ENCODE peak calls at places on chromosomes 3 and 15, in eight cellular contexts. One of them, this sample, is unnamed.

GRCh38 chr15:26838742-26839460 is 28.0 kb upstream of the GABRA5 start:
- DNase-seq in PC-3: peak
- DNase-seq in MM.1S: no peak
- DNase-seq in cardiac muscle cell: peak
- DNase-seq in neural progenitor cell: peak
- DNase-seq in endothelial cell of umbilical vein: no peak
- DNase-seq in mammary epithelial cell: no peak
- DNase-seq in fibroblast of lung: no peak
- DNase-seq in this sample: no peak

GRCh38 chr3:129732200-129732876 is 125.9 kb upstream of the PLXND1 start:
- DNase-seq in PC-3: peak
- DNase-seq in MM.1S: no peak
- DNase-seq in cardiac muscle cell: no peak
- DNase-seq in neural progenitor cell: no peak
- DNase-seq in endothelial cell of umbilical vein: no peak
- DNase-seq in mammary epithelial cell: peak
- DNase-seq in fibroblast of lung: no peak
- DNase-seq in this sample: no peak

GRCh38 chr15:89747708-89748682 is 3.1 kb downstream of the MESP1 start:
- DNase-seq in PC-3: no peak
- DNase-seq in MM.1S: no peak
- DNase-seq in cardiac muscle cell: no peak
- DNase-seq in neural progenitor cell: no peak
- DNase-seq in endothelial cell of umbilical vein: no peak
- DNase-seq in mammary epithelial cell: no peak
- DNase-seq in fibroblast of lung: no peak
- DNase-seq in this sample: no peak

GRCh38 chr15:67563961-67564570 is 21.6 kb downstream of the MAP2K5 start:
- DNase-seq in PC-3: no peak
- DNase-seq in MM.1S: no peak
- DNase-seq in cardiac muscle cell: no peak
- DNase-seq in neural progenitor cell: no peak
- DNase-seq in endothelial cell of umbilical vein: no peak
- DNase-seq in mammary epithelial cell: no peak
- DNase-seq in fibroblast of lung: no peak
- DNase-seq in this sample: no peak

GRCh38 chr3:79146024-79146423 is 621.8 kb downstream of the ROBO1 start:
- DNase-seq in PC-3: no peak
- DNase-seq in MM.1S: no peak
- DNase-seq in cardiac muscle cell: peak
- DNase-seq in neural progenitor cell: no peak
- DNase-seq in endothelial cell of umbilical vein: no peak
- DNase-seq in mammary epithelial cell: no peak
- DNase-seq in fibroblast of lung: no peak
- DNase-seq in this sample: no peak

GRCh38 chr3:5187920-5188418 is 462 bp downstream of the EDEM1 start:
- DNase-seq in PC-3: peak
- DNase-seq in MM.1S: peak
- DNase-seq in cardiac muscle cell: peak
- DNase-seq in neural progenitor cell: peak
- DNase-seq in endothelial cell of umbilical vein: no peak
- DNase-seq in mammary epithelial cell: peak
- DNase-seq in fibroblast of lung: peak
- DNase-seq in this sample: peak

GRCh38 chr3:62718011-62718410 is 157.2 kb downstream of the CADPS start:
- DNase-seq in PC-3: no peak
- DNase-seq in MM.1S: no peak
- DNase-seq in cardiac muscle cell: no peak
- DNase-seq in neural progenitor cell: no peak
- DNase-seq in endothelial cell of umbilical vein: no peak
- DNase-seq in mammary epithelial cell: peak
- DNase-seq in fibroblast of lung: no peak
- DNase-seq in this sample: no peak

GRCh38 chr15:97224191-97224641 is 736.3 kb upstream of the ARRDC4 start:
- DNase-seq in PC-3: no peak
- DNase-seq in MM.1S: no peak
- DNase-seq in cardiac muscle cell: no peak
- DNase-seq in neural progenitor cell: no peak
- DNase-seq in endothelial cell of umbilical vein: no peak
- DNase-seq in mammary epithelial cell: no peak
- DNase-seq in fibroblast of lung: no peak
- DNase-seq in this sample: peak

GRCh38 chr15:35616436-35617271 is 70.7 kb upstream of the DPH6 start:
- DNase-seq in PC-3: no peak
- DNase-seq in MM.1S: no peak
- DNase-seq in cardiac muscle cell: no peak
- DNase-seq in neural progenitor cell: no peak
- DNase-seq in endothelial cell of umbilical vein: no peak
- DNase-seq in mammary epithelial cell: no peak
- DNase-seq in fibroblast of lung: no peak
- DNase-seq in this sample: no peak

GRCh38 chr3:128491071-128491899 is 1.7 kb downstream of the GATA2 start:
- DNase-seq in PC-3: peak
- DNase-seq in MM.1S: no peak
- DNase-seq in cardiac muscle cell: no peak
- DNase-seq in neural progenitor cell: peak
- DNase-seq in endothelial cell of umbilical vein: peak
- DNase-seq in mammary epithelial cell: no peak
- DNase-seq in fibroblast of lung: no peak
- DNase-seq in this sample: peak

GRCh38 chr3:69181592-69182211 is 59.3 kb upstream of the LMOD3 start:
- DNase-seq in PC-3: peak
- DNase-seq in MM.1S: no peak
- DNase-seq in cardiac muscle cell: no peak
- DNase-seq in neural progenitor cell: peak
- DNase-seq in endothelial cell of umbilical vein: peak
- DNase-seq in mammary epithelial cell: peak
- DNase-seq in fibroblast of lung: peak
- DNase-seq in this sample: no peak

GRCh38 chr3:36477655-36478054 is 97.4 kb downstream of the STAC start:
- DNase-seq in PC-3: no peak
- DNase-seq in MM.1S: no peak
- DNase-seq in cardiac muscle cell: no peak
- DNase-seq in neural progenitor cell: no peak
- DNase-seq in endothelial cell of umbilical vein: no peak
- DNase-seq in mammary epithelial cell: peak
- DNase-seq in fibroblast of lung: peak
- DNase-seq in this sample: no peak

GRCh38 chr3:134486577-134487041 is 752 bp downstream of the CEP63 start:
- DNase-seq in PC-3: peak
- DNase-seq in MM.1S: peak
- DNase-seq in cardiac muscle cell: no peak
- DNase-seq in neural progenitor cell: no peak
- DNase-seq in endothelial cell of umbilical vein: peak
- DNase-seq in mammary epithelial cell: no peak
- DNase-seq in fibroblast of lung: peak
- DNase-seq in this sample: no peak

GRCh38 chr3:46135475-46135874 is 72.6 kb downstream of the CCR1 start:
- DNase-seq in PC-3: no peak
- DNase-seq in MM.1S: no peak
- DNase-seq in cardiac muscle cell: no peak
- DNase-seq in neural progenitor cell: no peak
- DNase-seq in endothelial cell of umbilical vein: no peak
- DNase-seq in mammary epithelial cell: peak
- DNase-seq in fibroblast of lung: no peak
- DNase-seq in this sample: peak

GRCh38 chr3:52833202-52833601 is 1.6 kb downstream of the MUSTN1 start:
- DNase-seq in PC-3: no peak
- DNase-seq in MM.1S: no peak
- DNase-seq in cardiac muscle cell: no peak
- DNase-seq in neural progenitor cell: no peak
- DNase-seq in endothelial cell of umbilical vein: no peak
- DNase-seq in mammary epithelial cell: no peak
- DNase-seq in fibroblast of lung: no peak
- DNase-seq in this sample: peak

GRCh38 chr3:77189258-77189657 is 149.4 kb downstream of the ROBO2 start:
- DNase-seq in PC-3: no peak
- DNase-seq in MM.1S: no peak
- DNase-seq in cardiac muscle cell: no peak
- DNase-seq in neural progenitor cell: no peak
- DNase-seq in endothelial cell of umbilical vein: no peak
- DNase-seq in mammary epithelial cell: no peak
- DNase-seq in fibroblast of lung: no peak
- DNase-seq in this sample: no peak
- TF ChIP-seq CTCF in PC-3: no peak
- TF ChIP-seq CTCF in MM.1S: no peak
- TF ChIP-seq CTCF in cardiac muscle cell: no peak
- TF ChIP-seq CTCF in neural progenitor cell: no peak
- TF ChIP-seq CTCF in endothelial cell of umbilical vein: no peak
- TF ChIP-seq CTCF in mammary epithelial cell: no peak
- TF ChIP-seq CTCF in fibroblast of lung: no peak
- TF ChIP-seq CTCF in this sample: no peak

GRCh38 chr3:194325424-194326165 is 25.5 kb downstream of the CPN2 start:
- DNase-seq in PC-3: no peak
- DNase-seq in MM.1S: no peak
- DNase-seq in cardiac muscle cell: no peak
- DNase-seq in neural progenitor cell: no peak
- DNase-seq in endothelial cell of umbilical vein: no peak
- DNase-seq in mammary epithelial cell: no peak
- DNase-seq in fibroblast of lung: no peak
- DNase-seq in this sample: no peak
- H3K27ac ChIP-seq in PC-3: no peak
- H3K27ac ChIP-seq in MM.1S: no peak
- H3K27ac ChIP-seq in cardiac muscle cell: peak
- H3K27ac ChIP-seq in neural progenitor cell: no peak
- H3K27ac ChIP-seq in endothelial cell of umbilical vein: no peak
- H3K27ac ChIP-seq in mammary epithelial cell: no peak
- H3K27ac ChIP-seq in fibroblast of lung: no peak
- H3K27ac ChIP-seq in this sample: no peak

GRCh38 chr3:188362405-188362831 is 208.5 kb downstream of the LPP start:
- DNase-seq in PC-3: peak
- DNase-seq in MM.1S: no peak
- DNase-seq in cardiac muscle cell: no peak
- DNase-seq in neural progenitor cell: no peak
- DNase-seq in endothelial cell of umbilical vein: peak
- DNase-seq in mammary epithelial cell: peak
- DNase-seq in fibroblast of lung: peak
- DNase-seq in this sample: no peak
- TF ChIP-seq CTCF in PC-3: peak
- TF ChIP-seq CTCF in MM.1S: no peak
- TF ChIP-seq CTCF in cardiac muscle cell: peak
- TF ChIP-seq CTCF in neural progenitor cell: no peak
- TF ChIP-seq CTCF in endothelial cell of umbilical vein: no peak
- TF ChIP-seq CTCF in mammary epithelial cell: peak
- TF ChIP-seq CTCF in fibroblast of lung: no peak
- TF ChIP-seq CTCF in this sample: no peak

DNA sequence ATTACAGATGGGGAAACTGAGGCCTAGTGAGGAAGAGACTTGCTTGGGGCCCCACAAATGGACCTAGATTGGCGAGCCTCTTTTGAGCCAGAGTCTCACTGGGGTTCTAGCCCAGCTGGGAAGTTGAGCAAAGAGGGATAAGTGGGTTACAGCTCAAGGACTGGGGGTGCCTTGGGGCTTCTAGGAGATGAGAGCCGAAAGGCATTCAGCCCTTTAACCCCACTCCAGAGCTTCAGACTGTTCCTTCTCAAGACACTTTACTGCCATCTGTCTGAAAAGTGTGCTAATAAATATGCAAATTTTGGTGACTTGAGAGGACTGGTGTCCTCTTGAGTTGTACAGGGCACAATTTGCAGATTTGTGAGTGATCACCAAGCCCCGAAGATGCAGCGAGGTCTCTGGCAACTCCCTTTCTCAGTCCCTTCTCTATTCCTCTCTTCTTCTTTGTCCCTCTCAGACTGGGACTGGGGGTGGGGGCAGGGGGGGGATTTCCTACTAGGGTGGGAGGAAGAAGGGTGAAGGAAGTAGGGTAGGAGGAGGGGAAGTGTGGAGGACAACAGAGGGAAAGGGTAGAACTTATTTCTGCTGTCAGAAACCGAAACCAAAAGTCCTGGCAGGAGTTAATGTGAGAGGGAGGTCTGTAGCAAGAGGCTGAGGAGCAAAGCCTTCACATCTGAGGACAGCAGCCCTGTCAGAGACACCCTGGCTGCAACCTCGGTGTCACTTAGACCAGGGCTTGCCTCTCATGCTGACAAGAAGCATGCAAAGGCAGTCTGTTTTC is 16.2 kb upstream of the ANKDD1A start:
- DNase-seq in PC-3: no peak
- DNase-seq in MM.1S: peak
- DNase-seq in cardiac muscle cell: no peak
- DNase-seq in neural progenitor cell: no peak
- DNase-seq in endothelial cell of umbilical vein: peak
- DNase-seq in mammary epithelial cell: no peak
- DNase-seq in fibroblast of lung: peak
- DNase-seq in this sample: peak
- H3K27ac ChIP-seq in PC-3: no peak
- H3K27ac ChIP-seq in MM.1S: peak
- H3K27ac ChIP-seq in cardiac muscle cell: peak
- H3K27ac ChIP-seq in neural progenitor cell: no peak
- H3K27ac ChIP-seq in endothelial cell of umbilical vein: peak
- H3K27ac ChIP-seq in mammary epithelial cell: no peak
- H3K27ac ChIP-seq in fibroblast of lung: peak
- H3K27ac ChIP-seq in this sample: peak

GRCh38 chr15:93296786-93297500 is 207.9 kb upstream of the RGMA start:
- DNase-seq in PC-3: no peak
- DNase-seq in MM.1S: no peak
- DNase-seq in cardiac muscle cell: no peak
- DNase-seq in neural progenitor cell: no peak
- DNase-seq in endothelial cell of umbilical vein: no peak
- DNase-seq in mammary epithelial cell: no peak
- DNase-seq in fibroblast of lung: no peak
- DNase-seq in this sample: no peak
- TF ChIP-seq CTCF in PC-3: no peak
- TF ChIP-seq CTCF in MM.1S: no peak
- TF ChIP-seq CTCF in cardiac muscle cell: no peak
- TF ChIP-seq CTCF in neural progenitor cell: no peak
- TF ChIP-seq CTCF in endothelial cell of umbilical vein: no peak
- TF ChIP-seq CTCF in mammary epithelial cell: no peak
- TF ChIP-seq CTCF in fibroblast of lung: no peak
- TF ChIP-seq CTCF in this sample: no peak

GRCh38 chr3:59575113-59576001 is 525.5 kb upstream of the CFAP20DC start:
- DNase-seq in PC-3: peak
- DNase-seq in MM.1S: peak
- DNase-seq in cardiac muscle cell: peak
- DNase-seq in neural progenitor cell: peak
- DNase-seq in endothelial cell of umbilical vein: peak
- DNase-seq in mammary epithelial cell: peak
- DNase-seq in fibroblast of lung: peak
- DNase-seq in this sample: peak
- H3K27ac ChIP-seq in PC-3: no peak
- H3K27ac ChIP-seq in MM.1S: no peak
- H3K27ac ChIP-seq in cardiac muscle cell: no peak
- H3K27ac ChIP-seq in neural progenitor cell: no peak
- H3K27ac ChIP-seq in endothelial cell of umbilical vein: no peak
- H3K27ac ChIP-seq in mammary epithelial cell: no peak
- H3K27ac ChIP-seq in fibroblast of lung: no peak
- H3K27ac ChIP-seq in this sample: no peak

GRCh38 chr3:77345009-77345408 is 305.1 kb downstream of the ROBO2 start:
- DNase-seq in PC-3: no peak
- DNase-seq in MM.1S: peak
- DNase-seq in cardiac muscle cell: no peak
- DNase-seq in neural progenitor cell: no peak
- DNase-seq in endothelial cell of umbilical vein: no peak
- DNase-seq in mammary epithelial cell: no peak
- DNase-seq in fibroblast of lung: no peak
- DNase-seq in this sample: no peak

GRCh38 chr3:77342688-77343087 is 302.8 kb downstream of the ROBO2 start:
- DNase-seq in PC-3: no peak
- DNase-seq in MM.1S: no peak
- DNase-seq in cardiac muscle cell: no peak
- DNase-seq in neural progenitor cell: no peak
- DNase-seq in endothelial cell of umbilical vein: no peak
- DNase-seq in mammary epithelial cell: no peak
- DNase-seq in fibroblast of lung: no peak
- DNase-seq in this sample: no peak

GRCh38 chr3:77348244-77348855 is 308.5 kb downstream of the ROBO2 start:
- DNase-seq in PC-3: peak
- DNase-seq in MM.1S: peak
- DNase-seq in cardiac muscle cell: peak
- DNase-seq in neural progenitor cell: peak
- DNase-seq in endothelial cell of umbilical vein: peak
- DNase-seq in mammary epithelial cell: no peak
- DNase-seq in fibroblast of lung: peak
- DNase-seq in this sample: peak
- TF ChIP-seq CTCF in PC-3: peak
- TF ChIP-seq CTCF in MM.1S: peak
- TF ChIP-seq CTCF in cardiac muscle cell: peak
- TF ChIP-seq CTCF in neural progenitor cell: peak
- TF ChIP-seq CTCF in endothelial cell of umbilical vein: peak
- TF ChIP-seq CTCF in mammary epithelial cell: peak
- TF ChIP-seq CTCF in fibroblast of lung: peak
- TF ChIP-seq CTCF in this sample: peak